ENCODE peak calls at places on chromosomes 7 and 10, in eight cellular contexts. One of them, this sample, is unnamed.

GRCh38 chr7:138064856-138065357 is 11.4 kb upstream of the AKR1D1 start:
- DNase-seq in lower leg skin: no peak
- DNase-seq in neural progenitor cell: peak; percentile 38
- DNase-seq in lower lobe of right lung: no peak
- DNase-seq in fibroblast of lung: peak; percentile 82
- DNase-seq in stomach: no peak
- DNase-seq in naive thymus-derived CD4-positive, alpha-beta T cell: no peak
- DNase-seq in bronchial epithelial cell: no peak
- DNase-seq in this sample: no peak

GRCh38 chr10:20466731-20467130 is 430.4 kb downstream of the NEBL start:
- DNase-seq in stomach: no peak
- DNase-seq in fibroblast of lung: peak; percentile 67
- DNase-seq in neural progenitor cell: no peak
- DNase-seq in naive thymus-derived CD4-positive, alpha-beta T cell: no peak
- DNase-seq in lower leg skin: no peak
- DNase-seq in lower lobe of right lung: no peak
- DNase-seq in bronchial epithelial cell: peak; percentile 63
- DNase-seq in this sample: no peak

GRCh38 chr7:155043756-155044155 is 26.4 kb upstream of the HTR5A start:
- DNase-seq in neural progenitor cell: no peak
- DNase-seq in stomach: no peak
- DNase-seq in lower leg skin: no peak
- DNase-seq in naive thymus-derived CD4-positive, alpha-beta T cell: no peak
- DNase-seq in fibroblast of lung: no peak
- DNase-seq in lower lobe of right lung: no peak
- DNase-seq in bronchial epithelial cell: no peak
- DNase-seq in this sample: no peak

GRCh38 chr7:19392246-19392645 is 247.0 kb upstream of the FERD3L start:
- DNase-seq in lower lobe of right lung: no peak
- DNase-seq in lower leg skin: no peak
- DNase-seq in bronchial epithelial cell: no peak
- DNase-seq in stomach: no peak
- DNase-seq in fibroblast of lung: peak; percentile 78
- DNase-seq in naive thymus-derived CD4-positive, alpha-beta T cell: no peak
- DNase-seq in neural progenitor cell: no peak
- DNase-seq in this sample: no peak

GRCh38 chr7:157499121-157499834 is 162.5 kb downstream of the DNAJB6 start:
- DNase-seq in fibroblast of lung: no peak
- DNase-seq in stomach: peak; percentile 4
- DNase-seq in lower lobe of right lung: no peak
- DNase-seq in naive thymus-derived CD4-positive, alpha-beta T cell: no peak
- DNase-seq in lower leg skin: peak; percentile 81
- DNase-seq in bronchial epithelial cell: no peak
- DNase-seq in neural progenitor cell: no peak
- DNase-seq in this sample: peak; percentile 3

GRCh38 chr10:104449402-104449801 is 95.8 kb downstream of the CFAP58 start:
- DNase-seq in naive thymus-derived CD4-positive, alpha-beta T cell: no peak
- DNase-seq in bronchial epithelial cell: peak; percentile 31
- DNase-seq in stomach: no peak
- DNase-seq in lower leg skin: no peak
- DNase-seq in lower lobe of right lung: no peak
- DNase-seq in fibroblast of lung: no peak
- DNase-seq in neural progenitor cell: peak; percentile 9
- DNase-seq in this sample: no peak

GRCh38 chr7:42155836-42156540 is 81.0 kb downstream of the GLI3 start:
- DNase-seq in bronchial epithelial cell: peak; percentile 33
- DNase-seq in naive thymus-derived CD4-positive, alpha-beta T cell: no peak
- DNase-seq in stomach: no peak
- DNase-seq in lower lobe of right lung: no peak
- DNase-seq in neural progenitor cell: no peak
- DNase-seq in lower leg skin: no peak
- DNase-seq in fibroblast of lung: no peak
- DNase-seq in this sample: no peak

GRCh38 chr7:5591547-5591899 is 167.9 kb upstream of the TNRC18 start:
- DNase-seq in naive thymus-derived CD4-positive, alpha-beta T cell: no peak
- DNase-seq in stomach: peak; percentile 47
- DNase-seq in lower lobe of right lung: no peak
- DNase-seq in fibroblast of lung: peak; percentile 62
- DNase-seq in neural progenitor cell: peak; percentile 71
- DNase-seq in lower leg skin: no peak
- DNase-seq in bronchial epithelial cell: no peak
- DNase-seq in this sample: no peak

GRCh38 chr10:88028072-88028471 is 164.6 kb downstream of the PTEN start:
- DNase-seq in neural progenitor cell: no peak
- DNase-seq in bronchial epithelial cell: no peak
- DNase-seq in fibroblast of lung: no peak
- DNase-seq in lower leg skin: no peak
- DNase-seq in stomach: no peak
- DNase-seq in naive thymus-derived CD4-positive, alpha-beta T cell: no peak
- DNase-seq in lower lobe of right lung: no peak
- DNase-seq in this sample: no peak

GRCh38 chr7:36192050-36192824 is 39.2 kb downstream of the EEPD1 start:
- DNase-seq in fibroblast of lung: peak; percentile 92
- DNase-seq in lower leg skin: peak; percentile 86
- DNase-seq in bronchial epithelial cell: no peak
- DNase-seq in naive thymus-derived CD4-positive, alpha-beta T cell: no peak
- DNase-seq in neural progenitor cell: no peak
- DNase-seq in stomach: no peak
- DNase-seq in lower lobe of right lung: no peak
- DNase-seq in this sample: peak; percentile 33

GRCh38 chr7:121038717-121039509 is 50.4 kb downstream of the CPED1 start:
- DNase-seq in neural progenitor cell: no peak
- DNase-seq in bronchial epithelial cell: no peak
- DNase-seq in lower lobe of right lung: no peak
- DNase-seq in naive thymus-derived CD4-positive, alpha-beta T cell: no peak
- DNase-seq in fibroblast of lung: no peak
- DNase-seq in lower leg skin: no peak
- DNase-seq in stomach: no peak
- DNase-seq in this sample: no peak

GRCh38 chr7:159311172-159311494 is 166.5 kb upstream of the VIPR2 start:
- DNase-seq in fibroblast of lung: no peak
- DNase-seq in naive thymus-derived CD4-positive, alpha-beta T cell: no peak
- DNase-seq in neural progenitor cell: no peak
- DNase-seq in lower leg skin: no peak
- DNase-seq in lower lobe of right lung: no peak
- DNase-seq in stomach: no peak
- DNase-seq in bronchial epithelial cell: no peak
- DNase-seq in this sample: no peak

GRCh38 chr7:102953421-102953820 is 40.6 kb downstream of the LRRC17 start:
- DNase-seq in lower leg skin: no peak
- DNase-seq in naive thymus-derived CD4-positive, alpha-beta T cell: no peak
- DNase-seq in lower lobe of right lung: no peak
- DNase-seq in neural progenitor cell: no peak
- DNase-seq in fibroblast of lung: no peak
- DNase-seq in bronchial epithelial cell: no peak
- DNase-seq in stomach: no peak
- DNase-seq in this sample: no peak

GRCh38 chr7:130263130-130263529 is 3.5 kb upstream of the CPA2 start:
- DNase-seq in naive thymus-derived CD4-positive, alpha-beta T cell: no peak
- DNase-seq in stomach: no peak
- DNase-seq in lower lobe of right lung: no peak
- DNase-seq in lower leg skin: no peak
- DNase-seq in neural progenitor cell: peak; percentile 28
- DNase-seq in bronchial epithelial cell: no peak
- DNase-seq in fibroblast of lung: no peak
- DNase-seq in this sample: no peak

GRCh38 chr7:57432583-57432982 is 17.4 kb upstream of the ZNF716 start:
- DNase-seq in naive thymus-derived CD4-positive, alpha-beta T cell: no peak
- DNase-seq in lower lobe of right lung: no peak
- DNase-seq in neural progenitor cell: no peak
- DNase-seq in lower leg skin: no peak
- DNase-seq in fibroblast of lung: no peak
- DNase-seq in bronchial epithelial cell: no peak
- DNase-seq in stomach: no peak
- DNase-seq in this sample: no peak

GRCh38 chr10:130038019-130038555 is 72.5 kb downstream of the C10orf143 start:
- DNase-seq in lower leg skin: peak; percentile 53
- DNase-seq in neural progenitor cell: no peak
- DNase-seq in stomach: no peak
- DNase-seq in lower lobe of right lung: no peak
- DNase-seq in bronchial epithelial cell: no peak
- DNase-seq in naive thymus-derived CD4-positive, alpha-beta T cell: peak; percentile 6
- DNase-seq in fibroblast of lung: no peak
- DNase-seq in this sample: no peak

GRCh38 chr10:131043039-131043691 is 268.4 kb downstream of the TCERG1L start:
- DNase-seq in neural progenitor cell: no peak
- DNase-seq in lower leg skin: peak; percentile 74
- DNase-seq in stomach: no peak
- DNase-seq in naive thymus-derived CD4-positive, alpha-beta T cell: no peak
- DNase-seq in bronchial epithelial cell: no peak
- DNase-seq in lower lobe of right lung: no peak
- DNase-seq in fibroblast of lung: no peak
- DNase-seq in this sample: no peak

GRCh38 chr7:1428941-1429444 is 30.3 kb downstream of the MICALL2 start:
- DNase-seq in lower lobe of right lung: no peak
- DNase-seq in lower leg skin: no peak
- DNase-seq in neural progenitor cell: no peak
- DNase-seq in naive thymus-derived CD4-positive, alpha-beta T cell: no peak
- DNase-seq in bronchial epithelial cell: no peak
- DNase-seq in fibroblast of lung: no peak
- DNase-seq in stomach: no peak
- DNase-seq in this sample: no peak

DNA sequence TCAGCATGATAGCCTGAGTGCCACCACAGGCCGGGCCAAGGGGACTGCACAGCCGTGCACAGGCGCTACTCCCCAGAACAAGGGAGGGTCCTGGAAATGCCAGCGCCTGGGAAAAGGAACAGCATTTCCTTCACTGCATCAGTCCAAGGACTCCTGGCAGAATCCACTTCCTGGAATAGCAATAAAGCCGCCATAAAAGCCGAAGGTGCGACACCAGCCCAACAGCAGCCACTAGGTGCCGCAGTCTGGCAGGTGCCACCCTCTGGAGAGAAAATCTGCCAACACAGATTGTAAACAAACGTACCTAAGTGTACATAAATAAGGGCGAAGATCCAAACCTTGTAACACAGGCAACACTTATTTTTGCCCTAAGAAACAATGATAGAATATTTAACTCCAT is 22.3 kb downstream of the VOPP1 start:
- DNase-seq in naive thymus-derived CD4-positive, alpha-beta T cell: no peak
- DNase-seq in lower leg skin: no peak
- DNase-seq in lower lobe of right lung: no peak
- DNase-seq in neural progenitor cell: no peak
- DNase-seq in bronchial epithelial cell: no peak
- DNase-seq in stomach: peak; percentile 83
- DNase-seq in fibroblast of lung: no peak
- DNase-seq in this sample: no peak
- H3K4me3 ChIP-seq in naive thymus-derived CD4-positive, alpha-beta T cell: no peak overlapping the region
- H3K4me3 ChIP-seq in lower leg skin: no peak overlapping the region
- H3K4me3 ChIP-seq in lower lobe of right lung: no peak overlapping the region
- H3K4me3 ChIP-seq in neural progenitor cell: no peak overlapping the region
- H3K4me3 ChIP-seq in bronchial epithelial cell: no peak overlapping the region
- H3K4me3 ChIP-seq in stomach: no peak overlapping the region
- H3K4me3 ChIP-seq in fibroblast of lung: no peak overlapping the region
- H3K4me3 ChIP-seq in this sample: no peak overlapping the region

GRCh38 chr7:152924826-152925411 is 165.4 kb downstream of the ACTR3B start:
- DNase-seq in fibroblast of lung: no peak
- DNase-seq in neural progenitor cell: peak; percentile 30
- DNase-seq in bronchial epithelial cell: no peak
- DNase-seq in naive thymus-derived CD4-positive, alpha-beta T cell: no peak
- DNase-seq in lower leg skin: no peak
- DNase-seq in stomach: no peak
- DNase-seq in lower lobe of right lung: no peak
- DNase-seq in this sample: no peak
- H3K4me3 ChIP-seq in fibroblast of lung: no peak overlapping the region
- H3K4me3 ChIP-seq in neural progenitor cell: peak overlapping the region; percentile 72
- H3K4me3 ChIP-seq in bronchial epithelial cell: no peak overlapping the region
- H3K4me3 ChIP-seq in naive thymus-derived CD4-positive, alpha-beta T cell: no peak overlapping the region
- H3K4me3 ChIP-seq in lower leg skin: no peak overlapping the region
- H3K4me3 ChIP-seq in stomach: peak overlapping the region; percentile 28
- H3K4me3 ChIP-seq in lower lobe of right lung: peak overlapping the region; percentile 30
- H3K4me3 ChIP-seq in this sample: no peak overlapping the region

GRCh38 chr10:92813979-92814378 is 34.3 kb upstream of the EXOC6 start:
- DNase-seq in stomach: no peak
- DNase-seq in fibroblast of lung: no peak
- DNase-seq in lower lobe of right lung: no peak
- DNase-seq in naive thymus-derived CD4-positive, alpha-beta T cell: no peak
- DNase-seq in neural progenitor cell: no peak
- DNase-seq in bronchial epithelial cell: no peak
- DNase-seq in lower leg skin: no peak
- DNase-seq in this sample: no peak

GRCh38 chr10:92814790-92815189 is 33.5 kb upstream of the EXOC6 start:
- DNase-seq in naive thymus-derived CD4-positive, alpha-beta T cell: no peak
- DNase-seq in fibroblast of lung: no peak
- DNase-seq in stomach: no peak
- DNase-seq in neural progenitor cell: no peak
- DNase-seq in bronchial epithelial cell: no peak
- DNase-seq in lower lobe of right lung: no peak
- DNase-seq in lower leg skin: no peak
- DNase-seq in this sample: no peak

GRCh38 chr10:92811986-92812385 is 36.3 kb upstream of the EXOC6 start:
- DNase-seq in neural progenitor cell: peak; percentile 52
- DNase-seq in naive thymus-derived CD4-positive, alpha-beta T cell: no peak
- DNase-seq in lower lobe of right lung: no peak
- DNase-seq in stomach: no peak
- DNase-seq in fibroblast of lung: no peak
- DNase-seq in bronchial epithelial cell: no peak
- DNase-seq in lower leg skin: no peak
- DNase-seq in this sample: no peak

GRCh38 chr10:92810934-92811532 is 37.3 kb upstream of the EXOC6 start:
- DNase-seq in lower lobe of right lung: no peak
- DNase-seq in bronchial epithelial cell: no peak
- DNase-seq in fibroblast of lung: no peak
- DNase-seq in stomach: no peak
- DNase-seq in lower leg skin: no peak
- DNase-seq in neural progenitor cell: peak; percentile 37
- DNase-seq in naive thymus-derived CD4-positive, alpha-beta T cell: no peak
- DNase-seq in this sample: no peak

GRCh38 chr10:92816106-92816505 is 32.2 kb upstream of the EXOC6 start:
- DNase-seq in bronchial epithelial cell: no peak
- DNase-seq in fibroblast of lung: peak; percentile 16
- DNase-seq in stomach: no peak
- DNase-seq in lower lobe of right lung: no peak
- DNase-seq in naive thymus-derived CD4-positive, alpha-beta T cell: no peak
- DNase-seq in lower leg skin: no peak
- DNase-seq in neural progenitor cell: no peak
- DNase-seq in this sample: no peak
- H3K4me3 ChIP-seq in bronchial epithelial cell: no peak overlapping the region
- H3K4me3 ChIP-seq in fibroblast of lung: no peak overlapping the region
- H3K4me3 ChIP-seq in stomach: no peak overlapping the region
- H3K4me3 ChIP-seq in lower lobe of right lung: no peak overlapping the region
- H3K4me3 ChIP-seq in naive thymus-derived CD4-positive, alpha-beta T cell: no peak overlapping the region
- H3K4me3 ChIP-seq in lower leg skin: no peak overlapping the region
- H3K4me3 ChIP-seq in neural progenitor cell: no peak overlapping the region
- H3K4me3 ChIP-seq in this sample: no peak overlapping the region

DNA sequence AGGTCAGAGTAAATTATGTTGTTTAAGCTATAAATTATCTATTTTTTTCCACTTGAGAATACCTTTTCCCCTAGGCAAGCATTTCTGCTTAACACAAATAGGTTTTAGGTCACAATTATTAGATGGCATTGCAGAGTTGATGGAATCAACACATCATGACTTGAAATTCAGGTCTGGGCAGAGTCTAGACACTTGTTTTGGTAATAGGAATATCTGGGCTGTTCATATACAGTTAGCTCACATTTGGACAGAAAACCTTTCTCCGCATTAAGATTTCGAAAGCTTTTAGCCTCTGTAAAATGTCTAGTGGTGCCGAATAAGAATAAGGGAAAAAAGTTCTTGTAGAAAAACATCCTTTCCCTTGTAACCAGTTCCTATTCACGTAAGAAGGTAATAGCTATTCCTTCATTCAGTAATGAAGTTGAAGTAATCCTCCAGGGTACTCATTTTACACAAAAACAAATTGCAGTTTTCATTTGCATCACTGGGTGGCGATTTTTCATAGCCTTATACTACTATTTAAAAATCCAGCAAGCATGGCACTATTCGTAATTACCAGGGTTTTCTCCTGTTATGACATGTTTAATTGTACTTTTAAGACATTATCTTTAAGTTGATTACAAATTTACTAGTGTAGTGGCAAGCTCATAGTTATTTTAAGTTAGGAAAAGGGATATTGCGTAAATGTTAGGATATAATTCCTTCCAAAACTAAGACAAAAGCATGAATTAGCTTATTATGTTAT is 37.0 kb downstream of the RPA3 start:
- DNase-seq in bronchial epithelial cell: peak; percentile 80
- DNase-seq in lower leg skin: no peak
- DNase-seq in naive thymus-derived CD4-positive, alpha-beta T cell: no peak
- DNase-seq in lower lobe of right lung: no peak
- DNase-seq in fibroblast of lung: peak; percentile 82
- DNase-seq in stomach: no peak
- DNase-seq in neural progenitor cell: peak; percentile 37
- DNase-seq in this sample: peak; percentile 57
- H3K4me3 ChIP-seq in bronchial epithelial cell: no peak overlapping the region
- H3K4me3 ChIP-seq in lower leg skin: no peak overlapping the region
- H3K4me3 ChIP-seq in naive thymus-derived CD4-positive, alpha-beta T cell: no peak overlapping the region
- H3K4me3 ChIP-seq in lower lobe of right lung: no peak overlapping the region
- H3K4me3 ChIP-seq in fibroblast of lung: no peak overlapping the region
- H3K4me3 ChIP-seq in stomach: no peak overlapping the region
- H3K4me3 ChIP-seq in neural progenitor cell: no peak overlapping the region
- H3K4me3 ChIP-seq in this sample: no peak overlapping the region